ENCODE peak calls at places on chromosomes 6 and 20, in five cellular contexts. U, W, S, Z and T are unnamed samples.

GRCh38 chr20:62059926-62060630 is 5.6 kb downstream of the TAF4 start:
- DNase-seq in U (no peak), W (no peak), S (no peak), Z (no peak), T (peak)

GRCh38 chr20:20010639-20011500 is 6.3 kb upstream of the NAA20 start:
- DNase-seq in U (no peak), W (no peak), S (peak), Z (no peak), T (no peak)

GRCh38 chr6:16244446-16244845 is 6.1 kb downstream of the GMPR start:
- DNase-seq in U (no peak), W (no peak), S (no peak), Z (no peak), T (peak)

GRCh38 chr20:61913423-61914225 is 152.1 kb downstream of the TAF4 start:
- DNase-seq in U (no peak), W (no peak), S (no peak), Z (no peak), T (no peak)

GRCh38 chr6:31586596-31586995 is 519 bp downstream of the LST1 start:
- DNase-seq in U (no peak), W (no peak), S (no peak), Z (no peak), T (no peak)

GRCh38 chr6:111430605-111431378 is 52.2 kb downstream of the REV3L start:
- DNase-seq in U (no peak), W (no peak), S (no peak), Z (no peak), T (no peak)

GRCh38 chr20:14604143-14604542 is 266.7 kb upstream of the FLRT3 start:
- DNase-seq in U (no peak), W (no peak), S (no peak), Z (no peak), T (no peak)

GRCh38 chr6:133787122-133787521 is 101.8 kb upstream of the TCF21 start:
- DNase-seq in U (no peak), W (no peak), S (no peak), Z (no peak), T (no peak)

GRCh38 chr6:117346142-117346930 is 79.4 kb downstream of the ROS1 start:
- DNase-seq in U (no peak), W (no peak), S (no peak), Z (peak), T (no peak)

GRCh38 chr6:124881898-124882579 is 80.2 kb upstream of the RNF217 start:
- DNase-seq in U (no peak), W (no peak), S (no peak), Z (peak), T (no peak)
- TF ChIP-seq CTCF in U (no peak), W (no peak), S (no peak), Z (no peak), T (no peak)

DNA sequence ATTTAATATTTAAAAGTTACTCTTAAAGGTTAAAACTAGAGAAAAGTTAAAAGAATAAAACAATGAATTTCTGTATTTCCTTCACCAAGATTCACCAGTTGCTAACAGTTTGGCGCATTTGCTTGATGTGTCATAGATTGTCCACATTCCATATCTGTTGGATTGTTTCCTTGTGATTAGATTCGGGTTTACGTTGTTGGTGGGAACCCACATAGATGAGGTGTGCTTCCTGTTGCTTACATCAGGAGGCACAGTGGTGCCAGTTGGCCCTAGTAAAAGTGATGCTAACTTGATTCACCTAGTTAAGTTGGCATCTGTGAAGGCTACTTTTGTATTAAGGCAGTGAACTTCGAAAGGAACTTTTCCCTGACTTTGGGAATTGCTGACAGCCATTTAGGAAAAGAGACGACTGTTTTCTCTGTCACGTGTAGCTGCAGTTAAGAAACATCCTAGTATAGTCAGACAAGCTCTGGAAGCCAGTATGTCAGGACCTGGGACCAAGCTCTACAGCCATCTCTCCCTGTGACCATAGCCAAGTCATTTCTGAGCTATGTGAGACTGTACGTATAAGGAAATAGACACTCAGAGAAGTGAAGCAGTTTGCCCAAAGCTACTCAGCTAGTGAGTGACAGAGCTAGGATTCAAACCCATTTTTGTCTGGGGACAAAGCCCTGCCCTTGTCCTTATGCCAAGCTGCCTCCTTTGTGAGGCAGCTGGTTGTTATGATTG is 49.0 kb downstream of the PPARD start:
- DNase-seq in U (no peak), W (no peak), S (peak), Z (no peak), T (no peak)
- TF ChIP-seq CTCF in U (no peak), W (no peak), S (no peak), Z (no peak), T (no peak)

DNA sequence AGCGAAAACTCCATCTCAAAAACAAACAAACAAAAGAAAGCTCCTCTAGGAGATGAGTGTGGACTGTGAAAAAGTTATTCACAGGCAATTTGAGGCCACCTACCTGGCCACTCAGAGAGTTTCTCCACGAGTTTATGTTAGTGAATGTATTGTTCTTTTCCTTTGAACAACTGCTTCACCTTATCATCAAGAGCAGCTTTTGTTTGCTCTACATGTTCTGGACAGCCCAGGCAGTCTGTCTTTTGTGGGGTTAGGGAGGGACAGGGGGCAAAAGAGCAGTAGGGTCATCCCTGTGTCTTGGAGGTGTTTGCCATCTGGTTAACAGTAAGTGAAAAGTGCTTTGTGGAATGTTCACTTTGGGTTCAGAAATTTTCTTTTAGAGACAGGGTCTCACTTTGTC is 8.0 kb downstream of the CASS4 start:
- DNase-seq in U (no peak), W (no peak), S (no peak), Z (no peak), T (no peak)
- TF ChIP-seq CTCF in U (no peak), W (no peak), S (no peak), Z (no peak), T (no peak)

GRCh38 chr6:149559389-149559788 is 6.8 kb upstream of the GINM1 start:
- DNase-seq in U (no peak), W (no peak), S (no peak), Z (no peak), T (no peak)
- TF ChIP-seq CTCF in U (no peak), W (no peak), S (no peak), Z (no peak), T (no peak)

GRCh38 chr20:38926142-38926933 is at the start of gene FAM83D:
- DNase-seq in U (peak), W (peak), S (peak), Z (peak), T (peak)
- TF ChIP-seq CTCF in U (no peak), W (peak), S (no peak), Z (no peak), T (peak)

GRCh38 chr20:6173481-6173880 is 50.7 kb upstream of the FERMT1 start:
- DNase-seq in U (no peak), W (no peak), S (no peak), Z (no peak), T (no peak)

GRCh38 chr20:6164421-6165341 is 41.9 kb upstream of the FERMT1 start:
- DNase-seq in U (no peak), W (no peak), S (no peak), Z (peak), T (no peak)

DNA sequence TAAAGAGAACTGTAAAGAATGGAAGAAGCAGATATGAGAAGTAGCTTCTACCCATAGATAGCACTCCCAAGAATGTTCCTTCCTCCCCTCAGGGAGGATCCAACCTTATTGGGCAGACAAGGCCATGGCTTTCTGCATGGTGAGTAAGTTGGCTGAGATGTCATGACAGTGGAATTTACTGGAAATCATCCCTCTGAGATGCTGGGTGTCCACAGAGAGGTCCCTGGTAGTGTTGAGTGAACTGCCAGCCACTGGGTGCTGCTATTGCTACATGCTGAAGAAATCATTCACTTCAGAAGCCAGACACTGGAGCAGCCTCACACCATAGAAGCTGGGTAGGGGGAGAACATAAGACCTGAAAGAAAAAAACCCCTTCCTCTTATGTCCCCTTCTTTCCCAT is 46.4 kb upstream of the FERMT1 start:
- DNase-seq in U (no peak), W (no peak), S (no peak), Z (no peak), T (no peak)
- TF ChIP-seq CTCF in U (no peak), W (no peak), S (no peak), Z (peak), T (no peak)

GRCh38 chr20:49287555-49288249 is 9.8 kb upstream of the ZNFX1 start:
- DNase-seq in U (no peak), W (no peak), S (no peak), Z (no peak), T (no peak)

GRCh38 chr20:49285813-49286494 is 8.1 kb upstream of the ZNFX1 start:
- DNase-seq in U (no peak), W (no peak), S (no peak), Z (no peak), T (no peak)

GRCh38 chr20:49286689-49287551 is 9.1 kb upstream of the ZNFX1 start:
- DNase-seq in U (no peak), W (no peak), S (no peak), Z (no peak), T (no peak)

GRCh38 chr20:49288784-49289696 is 11.2 kb upstream of the ZNFX1 start:
- DNase-seq in U (no peak), W (no peak), S (no peak), Z (no peak), T (no peak)

DNA sequence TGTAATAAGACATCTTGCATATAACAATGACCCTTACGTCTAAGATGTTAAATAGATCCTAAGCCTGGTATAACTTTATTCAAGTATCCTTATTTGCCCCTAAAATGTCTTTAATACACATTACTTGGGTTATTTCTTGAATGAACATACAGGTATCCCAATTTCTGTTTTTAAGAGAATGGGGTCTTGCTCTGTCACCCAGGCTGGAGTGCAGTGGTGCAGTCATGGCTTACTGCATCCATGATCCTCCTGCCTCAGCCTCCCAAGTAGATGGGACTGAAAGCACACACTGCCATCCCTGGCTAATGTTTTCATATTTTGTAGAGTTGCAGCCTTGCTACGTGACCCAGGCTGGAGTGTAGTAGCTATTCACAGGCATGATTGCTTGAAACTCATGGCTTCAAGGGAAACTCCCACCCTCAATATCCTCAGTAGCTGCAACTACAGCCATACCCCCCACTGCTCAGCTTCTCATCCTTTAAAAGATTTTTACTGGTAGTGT is 10.4 kb upstream of the ZNFX1 start:
- DNase-seq in U (no peak), W (no peak), S (no peak), Z (no peak), T (no peak)
- TF ChIP-seq CTCF in U (no peak), W (no peak), S (no peak), Z (no peak), T (no peak)

DNA sequence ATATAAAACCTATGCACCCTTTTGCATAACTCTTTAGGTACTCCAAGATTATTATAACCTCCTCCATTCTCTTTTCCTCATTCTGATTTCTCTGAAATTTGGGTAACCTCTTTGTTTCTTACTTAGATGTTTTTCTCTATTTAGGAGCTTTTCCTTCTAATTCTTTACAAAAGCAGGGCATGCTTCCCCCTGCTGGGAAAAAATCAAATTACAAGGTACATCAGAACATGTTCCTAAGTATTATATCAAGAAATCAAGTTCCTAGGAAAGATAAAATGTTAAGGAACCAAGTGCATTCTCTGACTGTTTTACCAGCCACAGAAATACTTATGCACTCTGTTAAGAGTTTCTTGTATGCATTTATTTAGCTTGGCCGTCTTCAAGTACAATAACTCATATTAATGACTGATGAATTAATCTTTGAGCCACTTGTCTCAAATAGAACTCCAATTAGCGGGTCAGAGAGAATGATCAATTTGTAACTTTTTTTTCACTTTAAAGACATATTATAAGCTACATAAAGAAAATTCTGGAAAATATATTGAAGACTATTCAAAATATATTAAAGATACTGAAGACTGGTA is 2.1 kb downstream of the KHDRBS2 start:
- DNase-seq in U (no peak), W (no peak), S (no peak), Z (peak), T (peak)
- TF ChIP-seq CTCF in U (peak), W (no peak), S (peak), Z (peak), T (peak)